ENCODE peak calls at places on chromosomes 5 and 9, in six cellular contexts. Q is MM.1S; S is activated CD4-positive, alpha-beta T cell treated with anti-CD3 and anti-CD28 coated beads for 4 hours; N is NCI-H345; K is mesenteric fat pad; Z is cerebellar cortex. E is an unnamed sample.

GRCh38 chr5:94040591-94041148 is 299.3 kb upstream of the POU5F2 start:
- DNase-seq in Q (no peak), S (no peak), N (no peak), K (no peak), Z (no peak), E (no peak)

GRCh38 chr5:149434162-149435014 is 55.3 kb upstream of the IL17B start:
- DNase-seq in Q (peak), S (peak), N (peak), K (no peak), Z (peak), E (peak)

GRCh38 chr9:3999706-4000105 is 300.2 kb downstream of the GLIS3 start:
- DNase-seq in Q (no peak), S (no peak), N (no peak), K (no peak), Z (no peak), E (no peak)

GRCh38 chr5:72067682-72068470 is 39.4 kb upstream of the MAP1B start:
- DNase-seq in Q (no peak), S (no peak), N (no peak), K (no peak), Z (no peak), E (no peak)

GRCh38 chr5:72849546-72849945 is 33.1 kb downstream of the TNPO1 start:
- DNase-seq in Q (no peak), S (no peak), N (no peak), K (no peak), Z (no peak), E (no peak)

GRCh38 chr9:116377179-116377790 is 223.7 kb downstream of the PAPPA start:
- DNase-seq in Q (no peak), S (no peak), N (no peak), K (no peak), Z (no peak), E (no peak)

GRCh38 chr9:98158071-98158791 is 34.2 kb downstream of the CORO2A start:
- DNase-seq in Q (no peak), S (no peak), N (peak), K (peak), Z (no peak), E (no peak)

GRCh38 chr5:73625905-73626811 is at the start of gene ARHGEF28:
- DNase-seq in Q (peak), S (peak), N (peak), K (no peak), Z (peak), E (peak)

GRCh38 chr5:154240595-154240994 is 50.1 kb downstream of the GALNT10 start:
- DNase-seq in Q (no peak), S (no peak), N (no peak), K (no peak), Z (no peak), E (no peak)

GRCh38 chr9:19495186-19496028 is 86.6 kb downstream of the ACER2 start:
- DNase-seq in Q (no peak), S (no peak), N (no peak), K (no peak), Z (no peak), E (no peak)

GRCh38 chr5:143714629-143715028 is 97.3 kb upstream of the HMHB1 start:
- DNase-seq in Q (no peak), S (no peak), N (no peak), K (no peak), Z (no peak), E (peak)

GRCh38 chr5:114417519-114417918 is 55.6 kb downstream of the KCNN2 start:
- DNase-seq in Q (no peak), S (no peak), N (no peak), K (no peak), Z (no peak), E (no peak)

GRCh38 chr9:131048332-131048731 is 39.4 kb downstream of the LAMC3 start:
- DNase-seq in Q (no peak), S (no peak), N (no peak), K (no peak), Z (no peak), E (no peak)

GRCh38 chr9:113946496-113947115 is 70.5 kb downstream of the ZNF618 start:
- DNase-seq in Q (no peak), S (no peak), N (no peak), K (no peak), Z (no peak), E (no peak)

GRCh38 chr9:37480759-37481158 is 5.0 kb upstream of the POLR1E start:
- DNase-seq in Q (no peak), S (no peak), N (no peak), K (no peak), Z (no peak), E (no peak)

GRCh38 chr5:143713331-143714032 is 98.5 kb upstream of the HMHB1 start:
- DNase-seq in Q (no peak), S (no peak), N (no peak), K (no peak), Z (peak), E (no peak)

GRCh38 chr9:93669116-93669957 is 93.0 kb downstream of the PHF2 start:
- DNase-seq in Q (no peak), S (no peak), N (no peak), K (peak), Z (no peak), E (no peak)

GRCh38 chr5:179343902-179344300 is 1.4 kb downstream of the ADAMTS2 start:
- DNase-seq in Q (no peak), S (no peak), N (peak), K (no peak), Z (no peak), E (no peak)

GRCh38 chr9:129979346-129979745 is 63.6 kb downstream of the FNBP1 start:
- DNase-seq in Q (no peak), S (no peak), N (no peak), K (no peak), Z (no peak), E (no peak)

GRCh38 chr5:179379321-179379890 is 34.1 kb upstream of the ADAMTS2 start:
- DNase-seq in Q (no peak), S (no peak), N (no peak), K (peak), Z (no peak), E (no peak)

GRCh38 chr5:179125789-179126505 is 65.8 kb downstream of the ZNF354C start:
- DNase-seq in Q (no peak), S (no peak), N (no peak), K (no peak), Z (no peak), E (no peak)

GRCh38 chr9:121349009-121349408 is 21.0 kb downstream of the STOM start:
- DNase-seq in Q (no peak), S (no peak), N (no peak), K (no peak), Z (no peak), E (no peak)